ENCODE peak calls at places on chromosomes 6 and 20, in four cellular contexts. One of them, this sample, is unnamed.

GRCh38 chr6:155248021-155249001 is 15.5 kb upstream of the CLDN20 start:
- DNase-seq in GM04504: no peak
- DNase-seq in iPS-NIHi11: peak
- DNase-seq in GM13976: peak
- DNase-seq in this sample: peak

GRCh38 chr20:9483131-9483530 is 31.3 kb upstream of the LAMP5 start:
- DNase-seq in GM13976: no peak
- DNase-seq in iPS-NIHi11: no peak
- DNase-seq in GM04504: no peak
- DNase-seq in this sample: no peak

GRCh38 chr6:56953597-56954388 is 1.1 kb upstream of the BEND6 start:
- DNase-seq in GM04504: no peak
- DNase-seq in iPS-NIHi11: peak
- DNase-seq in GM13976: peak
- DNase-seq in this sample: no peak

GRCh38 chr6:162258647-162259046 is 468.9 kb downstream of the PRKN start:
- DNase-seq in GM13976: no peak
- DNase-seq in iPS-NIHi11: no peak
- DNase-seq in GM04504: no peak
- DNase-seq in this sample: no peak

GRCh38 chr6:133623065-133623464 is 265.8 kb upstream of the TCF21 start:
- DNase-seq in iPS-NIHi11: no peak
- DNase-seq in GM04504: no peak
- DNase-seq in GM13976: no peak
- DNase-seq in this sample: peak

GRCh38 chr20:10565922-10566897 is 107.6 kb downstream of the JAG1 start:
- DNase-seq in GM04504: no peak
- DNase-seq in GM13976: no peak
- DNase-seq in iPS-NIHi11: no peak
- DNase-seq in this sample: no peak

GRCh38 chr20:45780159-45780558 is 11.5 kb downstream of the WFDC3 start:
- DNase-seq in GM13976: no peak
- DNase-seq in iPS-NIHi11: no peak
- DNase-seq in GM04504: no peak
- DNase-seq in this sample: no peak

GRCh38 chr6:119479860-119480655 is 130.5 kb upstream of the MAN1A1 start:
- DNase-seq in GM04504: no peak
- DNase-seq in iPS-NIHi11: no peak
- DNase-seq in GM13976: no peak
- DNase-seq in this sample: peak

GRCh38 chr6:107697682-107698081 is 126.4 kb downstream of the SCML4 start:
- DNase-seq in GM04504: no peak
- DNase-seq in GM13976: no peak
- DNase-seq in iPS-NIHi11: no peak
- DNase-seq in this sample: peak